ENCODE peak calls at places on chromosomes 12 and 14, in six cellular contexts. Y, N, M, T, C and F are unnamed samples.
A peak's percentile ranks its signal among the peaks of the same experiment; 100 is the strongest.

GRCh38 chr12:1646908-1647669 is 18.1 kb downstream of the WNT5B start:
- DNase-seq in N (no peak), C (peak; percentile 82), M (no peak), T (no peak), Y (no peak), F (no peak)

GRCh38 chr12:52441320-52441911 is 7.2 kb upstream of the KRT75 start:
- DNase-seq in M (no peak), C (no peak), N (no peak), Y (peak; percentile 73), T (no peak), F (no peak)

GRCh38 chr14:83163016-83163415 is 1629.4 kb upstream of the SEL1L start:
- DNase-seq in Y (no peak), N (no peak), M (no peak), T (no peak), C (no peak), F (no peak)

GRCh38 chr12:118098911-118099671 is 4.7 kb downstream of the VSIG10 start:
- DNase-seq in M (no peak), Y (no peak), T (peak; percentile 59), N (no peak), C (no peak), F (no peak)

GRCh38 chr12:77151030-77151429 is 85.7 kb upstream of the E2F7 start:
- DNase-seq in C (no peak), M (no peak), Y (no peak), T (no peak), N (no peak), F (no peak)

GRCh38 chr12:34033628-34034296 is 11.5 kb downstream of the ALG10 start:
- DNase-seq in M (no peak), C (no peak), N (no peak), Y (peak; percentile 46), T (no peak), F (no peak)

GRCh38 chr12:9940370-9940769 is 8.2 kb upstream of the CLEC2A start:
- DNase-seq in M (no peak), N (no peak), T (no peak), Y (peak; percentile 7), C (no peak), F (no peak)

GRCh38 chr12:1859643-1860042 is 39.3 kb downstream of the LRTM2 start:
- DNase-seq in T (no peak), M (no peak), N (no peak), C (no peak), Y (no peak), F (no peak)

GRCh38 chr12:94082690-94083089 is 65.7 kb upstream of the PLXNC1 start:
- DNase-seq in N (no peak), Y (no peak), T (no peak), M (no peak), C (no peak), F (no peak)

GRCh38 chr14:90193925-90194324 is 62.4 kb upstream of the PSMC1 start:
- DNase-seq in Y (no peak), M (no peak), N (no peak), C (no peak), T (no peak), F (no peak)

GRCh38 chr14:75519826-75520692 is 2.2 kb upstream of the BATF start:
- DNase-seq in T (no peak), Y (peak; percentile 18), M (no peak), N (no peak), C (no peak), F (no peak)

GRCh38 chr12:45409966-45410365 is 194.1 kb downstream of the ANO6 start:
- DNase-seq in C (no peak), N (no peak), M (no peak), T (no peak), Y (peak; percentile 48), F (no peak)

GRCh38 chr12:69630191-69630590 is 19.5 kb upstream of the LRRC10 start:
- DNase-seq in M (no peak), T (no peak), Y (no peak), C (no peak), N (no peak), F (no peak)

GRCh38 chr14:63857467-63858030 is 4.7 kb downstream of the SYNE2 start:
- DNase-seq in T (no peak), C (no peak), M (no peak), N (no peak), Y (no peak), F (no peak)

GRCh38 chr12:188910-189621 is 24.9 kb downstream of the SLC6A12 start:
- DNase-seq in N (peak; percentile 49), M (peak; percentile 68), C (peak; percentile 83), Y (peak; percentile 73), T (peak; percentile 59), F (no peak)

GRCh38 chr14:83988274-83988673 is 1541.7 kb upstream of the FLRT2 start:
- DNase-seq in T (no peak), C (no peak), Y (peak; percentile 83), N (no peak), M (peak; percentile 22), F (no peak)

GRCh38 chr12:119113587-119113986 is 65.1 kb upstream of the HSPB8 start:
- DNase-seq in Y (no peak), M (no peak), C (no peak), N (no peak), T (no peak), F (no peak)

GRCh38 chr12:26803552-26803951 is 29.4 kb downstream of the ITPR2 start:
- DNase-seq in Y (peak; percentile 48), T (no peak), M (no peak), N (no peak), C (no peak), F (peak; percentile 51)

GRCh38 chr12:96233941-96234461 is 39.8 kb downstream of the ELK3 start:
- DNase-seq in Y (peak; percentile 98), N (peak; percentile 84), C (peak; percentile 80), M (peak; percentile 58), T (peak; percentile 80), F (peak; percentile 83)

GRCh38 chr14:28055008-28055407 is 711.6 kb upstream of the FOXG1 start:
- DNase-seq in C (no peak), N (no peak), Y (no peak), T (no peak), M (no peak), F (no peak)

GRCh38 chr14:81337073-81337472 is 63.1 kb downstream of the STON2 start:
- DNase-seq in Y (no peak), N (no peak), M (no peak), T (no peak), C (no peak), F (no peak)

GRCh38 chr14:48275301-48275700 is 599.9 kb upstream of the MDGA2 start:
- DNase-seq in C (no peak), M (no peak), T (no peak), Y (no peak), N (no peak), F (peak; percentile 26)

GRCh38 chr12:80382254-80382653 is 61.8 kb upstream of the PTPRQ start:
- DNase-seq in C (peak; percentile 36), Y (no peak), N (no peak), T (no peak), M (no peak), F (no peak)

GRCh38 chr12:21451529-21451928 is 14.1 kb downstream of the PYROXD1 start:
- DNase-seq in T (no peak), N (no peak), Y (peak; percentile 8), C (no peak), M (no peak), F (no peak)

GRCh38 chr14:102321456-102322101 is 2.0 kb downstream of the ZNF839 start:
- DNase-seq in M (no peak), T (no peak), N (no peak), Y (no peak), C (no peak), F (no peak)
- TF ChIP-seq CTCF in M (no peak), T (no peak), N (no peak), Y (no peak), C (no peak), F (no peak)

GRCh38 chr12:56863789-56864188 is 70.4 kb downstream of the SDR9C7 start:
- DNase-seq in M (no peak), N (no peak), C (no peak), Y (no peak), T (no peak), F (no peak)
- H3K36me3 ChIP-seq in M (no peaks in the 10 kb centered on the region), N (no peaks in the 10 kb centered on the region), C (no peaks in the 10 kb centered on the region), Y (no peaks in the 10 kb centered on the region), T (no peaks in the 10 kb centered on the region), F (no peaks in the 10 kb centered on the region)

DNA sequence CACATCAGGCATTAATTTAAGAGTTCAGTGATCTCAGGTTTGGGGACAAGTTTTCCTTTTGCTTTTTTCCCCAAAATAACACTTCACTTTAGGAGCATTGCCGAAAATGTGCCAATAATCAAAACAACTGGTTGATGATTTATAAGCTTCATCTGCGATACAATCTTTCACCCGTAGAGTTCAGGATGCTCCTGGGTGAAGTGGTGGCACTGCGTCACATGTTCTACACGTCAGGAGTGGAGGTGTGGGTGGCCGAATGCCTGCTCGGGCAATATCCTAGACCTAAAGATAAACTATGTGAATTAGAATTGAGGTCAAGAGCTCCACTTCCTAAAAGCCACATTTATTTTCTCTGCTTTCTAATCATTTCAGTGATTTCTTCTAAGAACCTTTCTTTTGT is 70.9 kb upstream of the DICER1 start:
- DNase-seq in N (no peak), M (no peak), C (no peak), Y (no peak), T (no peak), F (no peak)
- TF ChIP-seq CTCF in N (no peak), M (no peak), C (no peak), Y (no peak), T (no peak), F (no peak)

DNA sequence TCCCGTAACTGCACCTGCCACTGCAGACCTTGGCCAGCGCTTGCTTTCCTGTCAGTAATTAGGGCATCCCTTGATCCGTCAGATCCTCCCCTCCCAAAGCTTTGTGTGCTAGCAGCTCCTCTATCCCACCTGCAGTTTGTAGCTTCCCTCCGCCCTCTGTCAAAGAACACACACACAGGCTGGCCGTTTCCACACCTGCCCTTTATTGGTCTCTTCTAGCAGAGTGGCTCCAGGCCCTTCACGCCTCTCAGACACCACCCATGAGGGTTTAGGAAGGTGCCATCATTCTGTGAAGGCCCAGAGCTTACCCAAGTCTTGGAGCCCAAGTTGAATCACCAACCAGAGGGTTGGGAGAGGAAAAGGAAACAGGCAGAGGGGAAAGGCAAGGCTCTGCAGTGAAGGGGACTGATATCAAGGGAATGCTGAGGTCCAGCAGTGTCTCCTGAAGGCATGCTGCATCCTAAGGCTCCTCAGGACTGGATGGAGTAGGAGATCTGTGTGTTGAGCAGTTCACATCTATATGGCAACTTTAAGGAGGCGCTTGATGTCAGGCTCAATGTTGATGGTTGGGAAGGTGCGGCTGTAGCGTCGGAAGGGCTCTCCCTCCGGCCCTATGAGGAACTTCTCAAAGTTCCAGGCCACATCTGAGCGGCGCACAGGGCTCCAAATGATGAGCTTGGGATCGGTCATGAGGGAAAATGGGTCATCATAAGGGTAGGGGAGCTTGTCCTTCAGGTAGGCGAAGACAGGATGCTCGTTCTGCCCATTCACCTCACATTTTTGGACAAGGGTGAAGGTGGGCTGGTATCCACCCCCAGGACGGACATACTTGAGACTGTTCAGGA is 3.4 kb downstream of the GPX2 start:
- DNase-seq in N (no peak), C (no peak), Y (no peak), T (peak; percentile 43), M (no peak), F (no peak)
- H3K36me3 ChIP-seq in N (no peaks in the 10 kb centered on the region), C (peaks cover 34% of the 10 kb centered on the region), Y (no peaks in the 10 kb centered on the region), T (no peaks in the 10 kb centered on the region), M (no peaks in the 10 kb centered on the region), F (no peaks in the 10 kb centered on the region)

DNA sequence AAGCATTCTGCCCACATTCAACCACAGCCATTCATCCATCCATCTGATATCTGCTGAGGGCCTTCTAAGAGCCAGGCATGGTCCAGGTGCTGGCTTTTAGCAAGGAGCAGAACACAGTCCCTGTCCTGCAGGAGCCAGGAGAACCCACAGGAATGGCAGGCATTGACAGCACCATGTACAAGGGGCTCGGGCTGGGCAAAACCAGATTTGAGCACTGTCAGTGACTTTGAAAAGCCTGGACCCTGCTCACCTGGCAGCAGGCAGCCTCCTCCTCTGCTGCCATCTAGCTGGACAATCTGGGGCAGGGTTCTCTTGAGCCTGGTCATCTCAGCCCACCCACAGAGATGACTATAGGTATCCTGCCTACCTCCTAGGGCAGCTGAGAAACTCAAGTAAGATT is 136.9 kb downstream of the ZFP36L1 start:
- DNase-seq in M (peak; percentile 49), T (no peak), N (no peak), Y (no peak), C (no peak), F (peak; percentile 24)
- TF ChIP-seq CTCF in M (peak; percentile 8), T (peak; percentile 11), N (no peak), Y (no peak), C (no peak), F (no peak)